ENCODE peak calls at places on chromosomes 1 and 21, in six cellular contexts. U is activated naive CD4-positive, alpha-beta T cell; S is osteocyte; J is RCC 7860; V is activated CD4-positive, alpha-beta T cell treated with anti-CD3 and anti-CD28 coated beads, Interleukin-2, amount 50 U/mL, for 48 hours; G is RPMI7951. Y is an unnamed sample.

GRCh38 chr21:41447356-41447755 is 21.3 kb downstream of the MX1 start:
- DNase-seq in U (no peak), V (no peak), S (no peak), G (no peak), J (no peak), Y (no peak)

GRCh38 chr1:223332997-223333396 is 31.0 kb downstream of the SUSD4 start:
- DNase-seq in V (no peak), S (no peak), J (no peak), G (no peak), U (no peak), Y (no peak)

GRCh38 chr21:42025392-42026071 is 15.4 kb upstream of the ZBTB21 start:
- DNase-seq in U (no peak), G (peak), J (no peak), V (no peak), S (no peak), Y (peak)

GRCh38 chr1:54080598-54081049 is 27.2 kb downstream of the TCEANC2 start:
- DNase-seq in G (no peak), S (no peak), U (no peak), V (no peak), J (no peak), Y (no peak)

GRCh38 chr1:9455487-9456237 is 83.6 kb upstream of the SLC25A33 start:
- DNase-seq in G (peak), S (peak), U (peak), J (peak), V (peak), Y (peak)

GRCh38 chr1:148367596-148367995 is 115.5 kb downstream of the PPIAL4G start:
- DNase-seq in J (no peak), U (no peak), V (no peak), G (no peak), S (no peak), Y (no peak)

GRCh38 chr1:66445492-66446181 is 88.3 kb upstream of the SGIP1 start:
- DNase-seq in J (no peak), S (no peak), U (no peak), V (peak), G (no peak), Y (no peak)

GRCh38 chr1:157156058-157156541 is 17.9 kb upstream of the ETV3 start:
- DNase-seq in J (peak), V (peak), G (peak), S (peak), U (peak), Y (peak)

GRCh38 chr1:92877081-92877711 is 45.4 kb downstream of the RPL5 start:
- DNase-seq in U (no peak), V (no peak), J (no peak), G (peak), S (no peak), Y (no peak)

GRCh38 chr1:243291287-243291686 is 35.4 kb downstream of the SDCCAG8 start:
- DNase-seq in G (no peak), U (no peak), J (no peak), S (no peak), V (no peak), Y (no peak)

GRCh38 chr1:186772228-186772627 is 56.5 kb upstream of the PLA2G4A start:
- DNase-seq in V (no peak), G (no peak), U (no peak), S (no peak), J (no peak), Y (no peak)

GRCh38 chr21:43812139-43812821 is 22.9 kb downstream of the RRP1 start:
- DNase-seq in V (no peak), G (peak), S (no peak), J (no peak), U (no peak), Y (no peak)

GRCh38 chr1:90925928-90926869 is 95.6 kb downstream of the ZNF644 start:
- DNase-seq in G (peak), S (no peak), J (peak), V (no peak), U (no peak), Y (no peak)

GRCh38 chr1:42146916-42147320 is 6.3 kb upstream of the GUCA2B start:
- DNase-seq in S (peak), V (peak), G (peak), U (peak), J (peak), Y (peak)

GRCh38 chr1:235317179-235317578 is 10.8 kb downstream of the ARID4B start:
- DNase-seq in U (no peak), S (no peak), J (no peak), V (no peak), G (no peak), Y (peak)

GRCh38 chr1:154213274-154213673 is 7.1 kb upstream of the CFAP141 start:
- DNase-seq in G (peak), J (peak), U (no peak), S (no peak), V (no peak), Y (no peak)

GRCh38 chr1:215544566-215544965 is 22.5 kb upstream of the KCTD3 start:
- DNase-seq in S (no peak), G (no peak), U (no peak), J (no peak), V (no peak), Y (no peak)

GRCh38 chr21:25813917-25814316 is 79.1 kb downstream of the GABPA start:
- DNase-seq in U (no peak), J (no peak), G (peak), S (no peak), V (no peak), Y (no peak)

GRCh38 chr21:35256468-35256988 is 207.4 kb upstream of the RUNX1 start:
- DNase-seq in G (peak), V (no peak), U (no peak), J (peak), S (peak), Y (peak)

GRCh38 chr1:56508523-56508983 is 70.8 kb downstream of the PLPP3 start:
- DNase-seq in J (peak), S (no peak), G (peak), U (no peak), V (no peak), Y (no peak)

GRCh38 chr1:15354580-15354965 is 55.1 kb upstream of the EFHD2 start:
- DNase-seq in S (no peak), G (peak), V (no peak), J (peak), U (no peak), Y (no peak)

GRCh38 chr1:46278807-46279206 is 24.6 kb downstream of the LRRC41 start:
- DNase-seq in J (no peak), U (no peak), S (no peak), G (peak), V (no peak), Y (no peak)

GRCh38 chr1:92804721-92805169 is 19.8 kb upstream of the EVI5 start:
- DNase-seq in U (no peak), V (no peak), S (no peak), J (peak), G (peak), Y (no peak)

GRCh38 chr21:32581732-32582131 is 3.6 kb downstream of the TCP10L start:
- DNase-seq in V (no peak), U (no peak), G (no peak), J (no peak), S (no peak), Y (no peak)

GRCh38 chr1:221310180-221310579 is 430.9 kb downstream of the HLX start:
- DNase-seq in U (no peak), J (no peak), V (no peak), G (no peak), S (no peak), Y (no peak)

GRCh38 chr1:209202826-209203439 is 380.6 kb upstream of the CAMK1G start:
- DNase-seq in J (peak), S (no peak), G (peak), U (no peak), V (peak), Y (peak)

GRCh38 chr1:221839321-221839720 is 97.4 kb upstream of the DUSP10 start:
- DNase-seq in U (no peak), S (no peak), V (no peak), J (peak), G (no peak), Y (no peak)

GRCh38 chr21:36504067-36505058 is 24.4 kb upstream of the CLDN14 start:
- DNase-seq in V (peak), U (no peak), J (peak), G (peak), S (no peak), Y (peak)

GRCh38 chr1:25996966-25997758 is 701 bp downstream of the PAFAH2 start:
- DNase-seq in S (no peak), G (peak), V (peak), U (no peak), J (peak), Y (peak)

GRCh38 chr1:64051801-64052200 is 151.6 kb upstream of the UBE2U start:
- DNase-seq in G (no peak), S (no peak), J (no peak), V (no peak), U (no peak), Y (no peak)

GRCh38 chr1:243394610-243395490 is 139.0 kb downstream of the SDCCAG8 start:
- DNase-seq in U (no peak), J (no peak), S (no peak), V (no peak), G (no peak), Y (no peak)

GRCh38 chr1:237394263-237394662 is 352.3 kb downstream of the RYR2 start:
- DNase-seq in V (no peak), G (no peak), S (no peak), U (no peak), J (no peak), Y (no peak)

GRCh38 chr1:166944186-166944967 is 31.0 kb downstream of the ILDR2 start:
- DNase-seq in U (no peak), J (peak), G (peak), V (no peak), S (no peak), Y (no peak)

GRCh38 chr1:6447818-6448748 is 17.9 kb downstream of the TNFRSF25 start:
- DNase-seq in J (no peak), G (no peak), U (no peak), V (no peak), S (no peak), Y (no peak)

GRCh38 chr1:168628807-168629206 is 52.4 kb downstream of the XCL1 start:
- DNase-seq in V (peak), S (no peak), J (peak), U (no peak), G (peak), Y (no peak)

GRCh38 chr1:113320272-113320671 is 70.0 kb upstream of the MAGI3 start:
- DNase-seq in V (no peak), U (no peak), J (no peak), G (no peak), S (no peak), Y (no peak)

GRCh38 chr1:2135425-2135824 is 59.1 kb downstream of the FAAP20 start:
- DNase-seq in J (no peak), U (no peak), S (peak), G (peak), V (no peak), Y (no peak)

GRCh38 chr1:160997323-160998038 is 23.5 kb downstream of the F11R start:
- DNase-seq in J (no peak), V (peak), S (no peak), G (peak), U (no peak), Y (peak)